ENCODE peak calls at places on chromosomes 13 and 19, in ten cellular contexts. Y, G, N, P, E, F, L, T, S and A are unnamed samples.

GRCh38 chr19:53308339-53308811 is 25.2 kb upstream of the ZNF845 start:
- DNase-seq in S (no peak), G (no peak), P (peak; percentile 9), N (no peak), E (peak; percentile 90), Y (peak; percentile 67), F (no peak), T (no peak), L (no peak), A (peak; percentile 16)

GRCh38 chr19:35107541-35107939 is 8.1 kb upstream of the FXYD3 start:
- DNase-seq in G (no peak), N (no peak), E (no peak), F (peak; percentile 90), P (peak; percentile 8), S (peak; percentile 51), T (no peak), Y (no peak), L (no peak), A (no peak)

GRCh38 chr13:48944221-48944620 is 31.5 kb upstream of the FNDC3A start:
- DNase-seq in N (no peak), S (no peak), L (no peak), P (peak; percentile 27), Y (no peak), G (no peak), T (no peak), E (no peak), F (no peak), A (no peak)

GRCh38 chr19:13143135-13143534 is 7.0 kb downstream of the STX10 start:
- DNase-seq in N (no peak), G (no peak), L (no peak), T (no peak), F (peak; percentile 51), Y (no peak), E (no peak), S (no peak), P (peak; percentile 93), A (no peak)

GRCh38 chr13:110464547-110465343 is 96.8 kb downstream of the RAB20 start:
- DNase-seq in F (no peak), E (no peak), T (no peak), L (no peak), G (no peak), S (no peak), Y (no peak), N (no peak), P (no peak), A (no peak)

GRCh38 chr13:94411747-94412146 is 67.7 kb downstream of the DCT start:
- DNase-seq in E (no peak), N (no peak), T (no peak), L (no peak), G (no peak), Y (no peak), F (no peak), P (no peak), S (no peak), A (no peak)

GRCh38 chr13:33194820-33195692 is 90.5 kb downstream of the STARD13 start:
- DNase-seq in P (peak; percentile 97), S (peak; percentile 42), Y (no peak), G (no peak), F (peak; percentile 73), T (peak; percentile 35), N (peak; percentile 29), L (no peak), E (no peak), A (no peak)

GRCh38 chr19:36182612-36183454 is 30.6 kb upstream of the COX7A1 start:
- DNase-seq in E (peak; percentile 77), P (no peak), L (no peak), N (no peak), F (no peak), S (no peak), G (no peak), T (no peak), Y (peak; percentile 23), A (no peak)

GRCh38 chr13:35599385-35599784 is 122.9 kb upstream of the MAB21L1 start:
- DNase-seq in G (no peak), Y (peak; percentile 6), F (no peak), N (no peak), S (no peak), E (no peak), P (peak; percentile 1), L (no peak), T (no peak), A (no peak)

GRCh38 chr13:37226966-37227365 is 121.5 kb upstream of the CSNK1A1L start:
- DNase-seq in T (no peak), G (no peak), F (no peak), N (no peak), E (no peak), L (no peak), Y (no peak), S (no peak), P (no peak), A (no peak)

GRCh38 chr13:77310161-77310560 is 16.7 kb downstream of the MYCBP2 start:
- DNase-seq in N (no peak), L (no peak), E (no peak), T (no peak), S (no peak), Y (no peak), P (no peak), G (no peak), F (no peak), A (no peak)

GRCh38 chr13:105334211-105334610 is 1201.3 kb downstream of the EFNB2 start:
- DNase-seq in S (no peak), L (no peak), P (peak; percentile 51), Y (peak; percentile 4), G (no peak), F (no peak), T (no peak), N (no peak), E (no peak), A (no peak)

GRCh38 chr13:50629497-50629896 is 214.0 kb downstream of the DLEU7 start:
- DNase-seq in F (peak; percentile 59), L (no peak), S (no peak), N (no peak), Y (no peak), T (no peak), P (peak; percentile 81), G (no peak), E (no peak), A (no peak)

GRCh38 chr13:87274209-87274819 is 396.9 kb upstream of the SLITRK5 start:
- DNase-seq in T (no peak), E (peak; percentile 82), P (peak; percentile 71), S (no peak), Y (peak; percentile 78), G (no peak), L (no peak), F (peak; percentile 43), N (no peak), A (no peak)

GRCh38 chr19:13986348-13986904 is 19.7 kb downstream of the RFX1 start:
- DNase-seq in T (peak; percentile 74), S (peak; percentile 74), P (peak; percentile 55), L (peak; percentile 89), E (peak; percentile 92), G (peak; percentile 85), F (no peak), N (peak; percentile 67), Y (peak; percentile 55), A (peak; percentile 85)

GRCh38 chr13:40963927-40964326 is 55.2 kb downstream of the ELF1 start:
- DNase-seq in Y (no peak), G (no peak), L (no peak), T (no peak), F (no peak), E (no peak), P (peak; percentile 43), N (no peak), S (no peak), A (no peak)

GRCh38 chr19:1259206-1259872 is 9.8 kb upstream of the CIRBP start:
- DNase-seq in F (peak; percentile 86), E (peak; percentile 92), T (peak; percentile 67), N (no peak), S (no peak), G (no peak), P (peak; percentile 71), Y (peak; percentile 71), L (peak; percentile 70), A (peak; percentile 85)

DNA sequence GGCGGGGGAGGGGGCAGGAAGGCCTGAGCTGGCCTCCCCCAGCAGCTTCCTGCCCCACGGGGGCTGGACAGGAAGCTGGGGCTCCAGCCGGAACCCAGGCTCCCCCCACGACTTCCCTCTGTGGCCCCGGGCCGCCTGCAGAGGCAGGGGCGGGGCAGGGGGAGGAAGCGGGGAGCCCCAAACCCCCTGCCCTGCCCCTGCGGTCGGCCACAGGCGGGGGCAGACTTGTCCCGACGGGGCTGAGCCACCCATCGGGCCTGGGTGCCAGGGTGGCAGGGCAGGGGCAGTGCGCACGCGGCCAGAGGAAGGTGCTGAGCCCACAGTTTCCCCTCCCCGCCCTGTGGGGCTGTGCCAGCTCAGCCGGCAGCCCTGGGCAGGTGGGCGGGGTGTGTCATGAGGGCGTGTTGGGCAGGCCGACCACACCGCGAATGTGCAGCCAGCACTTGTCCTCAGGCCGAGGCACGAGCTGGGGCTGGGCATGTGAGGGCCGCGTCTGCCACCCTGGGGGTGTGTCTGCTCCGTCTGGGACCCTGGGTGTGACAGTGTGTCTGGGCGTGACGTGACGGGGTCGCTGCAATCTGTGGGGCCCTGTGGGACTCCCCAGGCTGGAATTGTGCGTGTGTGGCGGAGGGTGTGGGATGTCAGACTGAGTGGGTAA is 17.7 kb downstream of the CCDC97 start:
- DNase-seq in L (peak; percentile 73), E (peak; percentile 76), G (no peak), S (no peak), T (no peak), Y (no peak), N (no peak), F (no peak), P (peak; percentile 22), A (peak; percentile 76)
- H3K4me1 ChIP-seq in L (peaks cover 62% of the 10 kb centered on the region), E (peaks cover 20% of the 10 kb centered on the region), G (peaks cover 52% of the 10 kb centered on the region), S (no peaks in the 10 kb centered on the region), T (peaks cover 39% of the 10 kb centered on the region), Y (peaks cover 18% of the 10 kb centered on the region), N (peaks cover 47% of the 10 kb centered on the region), F (peaks cover 48% of the 10 kb centered on the region), P (peaks cover 48% of the 10 kb centered on the region), A (peaks cover 70% of the 10 kb centered on the region)

GRCh38 chr19:19386373-19386869 is 19.1 kb upstream of the GATAD2A start:
- DNase-seq in T (no peak), S (no peak), N (no peak), Y (no peak), P (no peak), E (no peak), F (no peak), L (no peak), G (no peak), A (no peak)
- TF ChIP-seq CTCF in T (no peak), S (no peak), N (no peak), Y (peak; percentile 11), P (peak; percentile 27), E (peak; percentile 26), F (peak; percentile 30), L (no peak), G (no peak), A (no peak)

GRCh38 chr19:51559240-51559639 is 11.8 kb upstream of the ZNF175 start:
- DNase-seq in L (no peak), S (no peak), G (no peak), Y (no peak), F (no peak), N (no peak), E (no peak), P (no peak), T (no peak), A (no peak)
- H3K27me3 ChIP-seq in L (peaks cover 11% of the 10 kb centered on the region), S (no peaks in the 10 kb centered on the region), G (no peaks in the 10 kb centered on the region), Y (no peaks in the 10 kb centered on the region), F (no peaks in the 10 kb centered on the region), N (no peaks in the 10 kb centered on the region), E (peaks cover 55% of the 10 kb centered on the region), P (no peaks in the 10 kb centered on the region), T (no peaks in the 10 kb centered on the region), A (peaks cover 91% of the 10 kb centered on the region)

DNA sequence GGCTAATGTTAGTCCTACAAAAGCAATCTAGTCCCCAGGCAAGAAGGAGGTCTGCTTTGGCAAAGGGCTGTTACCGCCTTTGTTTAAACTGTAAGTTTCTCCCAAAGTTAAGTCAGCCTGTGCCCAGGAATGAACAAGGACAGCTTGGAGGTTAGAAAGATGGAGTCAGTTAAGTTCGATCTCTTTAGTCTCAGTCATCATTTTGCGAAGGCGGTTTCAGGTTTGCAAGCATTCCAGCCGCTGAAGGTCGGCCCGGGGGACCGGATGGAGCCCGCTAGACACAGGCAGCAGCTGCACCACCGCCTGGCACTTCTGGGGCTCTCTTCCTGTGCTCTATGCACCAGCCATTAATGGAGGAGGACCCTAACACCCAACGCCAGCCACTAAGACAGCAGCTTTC is 91.3 kb downstream of the STK24 start:
- DNase-seq in G (no peak), Y (no peak), S (no peak), F (no peak), L (no peak), N (no peak), P (no peak), E (peak; percentile 53), T (no peak), A (no peak)
- H3K4me1 ChIP-seq in G (peaks cover 31% of the 10 kb centered on the region), Y (peaks cover 68% of the 10 kb centered on the region), S (no peaks in the 10 kb centered on the region), F (peaks cover 95% of the 10 kb centered on the region), L (peaks cover 58% of the 10 kb centered on the region), N (peaks cover 38% of the 10 kb centered on the region), P (peaks cover 36% of the 10 kb centered on the region), E (peaks cover 9% of the 10 kb centered on the region), T (peaks cover 24% of the 10 kb centered on the region), A (peaks cover 96% of the 10 kb centered on the region)